ENCODE peak calls at places on chromosomes 13 and 19, in seven cellular contexts. K is Peyer's patch, X is IMR-90, H is lower lobe of right lung, E is OCI-LY7, L is heart right ventricle, Q is cardiac muscle cell. F is an unnamed sample.

GRCh38 chr13:24540236-24541126 is 27.9 kb upstream of the PARP4 start:
- DNase-seq in K (no peak), X (no peak), H (peak), E (no peak), L (no peak), Q (peak), F (no peak)

GRCh38 chr13:113742000-113742441 is 17.0 kb upstream of the TMEM255B start:
- DNase-seq in K (peak), X (peak), H (peak), E (no peak), L (no peak), Q (peak), F (no peak)

GRCh38 chr13:79492313-79492798 is 11.4 kb downstream of the NDFIP2 start:
- DNase-seq in K (no peak), X (peak), H (no peak), E (no peak), L (no peak), Q (no peak), F (no peak)

GRCh38 chr19:39401549-39402416 is 4.9 kb upstream of the ZFP36 start:
- DNase-seq in K (peak), X (peak), H (peak), E (peak), L (peak), Q (no peak), F (peak)

GRCh38 chr13:100128838-100129237 is 39.9 kb downstream of the PCCA start:
- DNase-seq in K (no peak), X (no peak), H (no peak), E (no peak), L (no peak), Q (no peak), F (no peak)

GRCh38 chr13:36438594-36439483 is 6.5 kb downstream of the CCNA1 start:
- DNase-seq in K (no peak), X (no peak), H (no peak), E (peak), L (no peak), Q (no peak), F (no peak)

GRCh38 chr13:25686831-25687495 is 315.2 kb downstream of the ATP8A2 start:
- DNase-seq in K (no peak), X (no peak), H (no peak), E (no peak), L (no peak), Q (no peak), F (no peak)

GRCh38 chr13:109376936-109377335 is 409.4 kb downstream of the IRS2 start:
- DNase-seq in K (no peak), X (no peak), H (no peak), E (no peak), L (no peak), Q (no peak), F (no peak)

GRCh38 chr13:106752584-106753202 is 184.8 kb upstream of the ARGLU1 start:
- DNase-seq in K (no peak), X (no peak), H (no peak), E (no peak), L (no peak), Q (peak), F (no peak)

GRCh38 chr19:7004313-7004931 is 16.8 kb downstream of the MBD3L2B start:
- DNase-seq in K (no peak), X (peak), H (no peak), E (no peak), L (no peak), Q (peak), F (no peak)

GRCh38 chr13:102847272-102848234 is 1.7 kb downstream of the ERCC5 start:
- DNase-seq in K (no peak), X (peak), H (no peak), E (peak), L (no peak), Q (peak), F (peak)

GRCh38 chr19:55197531-55197930 is 11.8 kb downstream of the PTPRH start:
- DNase-seq in K (no peak), X (no peak), H (no peak), E (peak), L (no peak), Q (no peak), F (no peak)

GRCh38 chr13:111656439-111656838 is 336.0 kb downstream of the TEX29 start:
- DNase-seq in K (no peak), X (no peak), H (no peak), E (no peak), L (no peak), Q (no peak), F (no peak)

GRCh38 chr19:34499155-34499834 is 17.7 kb downstream of the WTIP start:
- DNase-seq in K (no peak), X (no peak), H (no peak), E (no peak), L (no peak), Q (no peak), F (no peak)

GRCh38 chr13:29583073-29583785 is 12.3 kb downstream of the SLC7A1 start:
- DNase-seq in K (no peak), X (peak), H (no peak), E (no peak), L (no peak), Q (no peak), F (no peak)

GRCh38 chr13:57969961-57970360 is 338.4 kb downstream of the PCDH17 start:
- DNase-seq in K (no peak), X (no peak), H (no peak), E (no peak), L (no peak), Q (no peak), F (no peak)

GRCh38 chr19:7917292-7918061 is 2.7 kb upstream of the SNAPC2 start:
- DNase-seq in K (peak), X (peak), H (peak), E (peak), L (peak), Q (peak), F (peak)

GRCh38 chr19:53696951-53697350 is 65.2 kb downstream of the DPRX start:
- DNase-seq in K (no peak), X (no peak), H (no peak), E (no peak), L (no peak), Q (no peak), F (no peak)

GRCh38 chr19:46875657-46876056 is 14.9 kb downstream of the ARHGAP35 start:
- DNase-seq in K (no peak), X (no peak), H (no peak), E (no peak), L (no peak), Q (no peak), F (no peak)

GRCh38 chr13:33445476-33445875 is 159.9 kb upstream of the STARD13 start:
- DNase-seq in K (no peak), X (no peak), H (no peak), E (no peak), L (no peak), Q (no peak), F (no peak)

GRCh38 chr13:34308725-34309124 is 490.8 kb downstream of the RFC3 start:
- DNase-seq in K (no peak), X (no peak), H (no peak), E (no peak), L (no peak), Q (no peak), F (no peak)

GRCh38 chr13:64924401-64924800 is 2305.7 kb downstream of the PCDH9 start:
- DNase-seq in K (no peak), X (no peak), H (no peak), E (no peak), L (no peak), Q (no peak), F (no peak)

GRCh38 chr13:114043421-114044053 is 69.7 kb upstream of the C13orf46 start:
- DNase-seq in K (no peak), X (peak), H (peak), E (peak), L (no peak), Q (no peak), F (no peak)

GRCh38 chr19:45767881-45768643 is 990 bp downstream of the SIX5 start:
- DNase-seq in K (peak), X (peak), H (peak), E (peak), L (peak), Q (peak), F (no peak)

DNA sequence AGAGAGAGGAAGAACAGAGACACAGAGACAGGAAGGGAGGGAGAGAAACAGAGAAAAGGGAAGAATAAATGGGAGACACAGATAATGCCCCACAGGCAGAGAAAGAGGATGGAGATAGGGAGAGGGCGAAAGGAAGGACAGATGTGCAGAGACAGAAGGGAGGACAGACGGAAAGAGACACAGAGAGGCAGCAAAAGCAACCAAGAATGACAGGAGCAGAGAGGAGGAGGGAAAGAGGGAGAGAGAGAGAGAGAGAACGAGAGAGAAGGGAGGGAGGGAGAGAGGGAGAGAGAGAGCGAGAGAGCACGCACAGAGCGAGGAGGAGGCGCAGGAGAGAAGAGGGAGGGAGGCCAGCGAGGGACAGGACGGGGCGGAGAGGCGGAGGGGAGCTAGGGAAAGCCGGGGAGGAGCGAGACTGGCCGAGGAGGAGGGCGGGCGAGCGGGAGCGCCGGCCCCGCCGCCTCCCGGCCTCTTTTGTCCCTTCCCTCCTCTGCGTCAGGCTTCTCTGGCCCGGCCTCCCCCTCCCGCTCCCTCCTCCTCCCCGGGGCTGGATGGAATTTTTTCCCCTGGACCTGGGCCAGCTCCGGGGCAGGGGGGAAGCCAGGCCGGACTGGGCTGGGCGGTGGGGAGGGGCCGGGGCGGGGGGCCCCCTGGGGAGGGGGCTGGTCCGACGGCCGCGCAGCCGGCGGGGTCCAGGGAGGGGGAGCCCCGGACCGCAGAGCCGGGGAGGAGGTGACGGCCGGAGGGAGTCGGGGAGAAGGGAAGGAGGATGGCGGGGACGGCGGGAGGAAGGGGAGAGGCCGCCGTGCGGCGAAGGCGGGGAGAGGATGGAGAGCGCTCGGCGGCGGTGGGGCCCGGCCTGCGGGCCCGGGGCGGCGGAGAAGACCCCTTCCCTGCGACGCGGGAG is 4.2 kb upstream of the SPACA6 start:
- DNase-seq in K (peak), X (peak), H (peak), E (no peak), L (peak), Q (peak), F (no peak)
- H3K4me3 ChIP-seq in K (peak), X (peak), H (peak), E (no peak), L (peak), Q (peak), F (no peak)

DNA sequence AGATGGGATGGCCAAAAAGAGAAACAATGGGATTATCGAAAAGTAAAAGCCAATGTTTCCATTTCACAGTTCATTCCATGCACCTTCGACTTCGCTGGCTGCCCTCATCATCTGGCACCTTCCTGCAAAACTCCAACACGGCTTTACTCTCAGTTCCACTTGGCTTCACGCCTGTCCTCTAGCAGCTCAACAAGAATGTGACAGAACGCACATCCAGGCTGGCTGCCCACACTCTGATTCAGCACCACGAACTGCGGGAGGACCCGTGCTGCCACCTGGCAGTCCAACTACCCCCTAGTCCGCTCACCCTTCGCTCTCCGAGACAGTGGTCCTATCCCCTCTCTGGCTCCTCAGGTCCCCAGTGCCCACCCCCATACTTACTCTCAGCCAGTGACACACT is 11.7 kb downstream of the ATP7B start:
- DNase-seq in K (no peak), X (peak), H (peak), E (no peak), L (peak), Q (no peak), F (no peak)
- H3K4me3 ChIP-seq in K (no peak), X (no peak), H (no peak), E (no peak), L (no peak), Q (no peak), F (no peak)

GRCh38 chr19:4454952-4455738 is 2.4 kb downstream of the UBXN6 start:
- DNase-seq in K (no peak), X (peak), H (no peak), E (no peak), L (no peak), Q (no peak), F (no peak)
- H3K4me3 ChIP-seq in K (no peak), X (no peak), H (peak), E (no peak), L (peak), Q (no peak), F (no peak)

GRCh38 chr19:48558018-48558684 is 6.2 kb downstream of the SULT2B1 start:
- DNase-seq in K (peak), X (peak), H (peak), E (no peak), L (peak), Q (no peak), F (no peak)
- H3K4me3 ChIP-seq in K (no peak), X (no peak), H (no peak), E (no peak), L (no peak), Q (no peak), F (no peak)

DNA sequence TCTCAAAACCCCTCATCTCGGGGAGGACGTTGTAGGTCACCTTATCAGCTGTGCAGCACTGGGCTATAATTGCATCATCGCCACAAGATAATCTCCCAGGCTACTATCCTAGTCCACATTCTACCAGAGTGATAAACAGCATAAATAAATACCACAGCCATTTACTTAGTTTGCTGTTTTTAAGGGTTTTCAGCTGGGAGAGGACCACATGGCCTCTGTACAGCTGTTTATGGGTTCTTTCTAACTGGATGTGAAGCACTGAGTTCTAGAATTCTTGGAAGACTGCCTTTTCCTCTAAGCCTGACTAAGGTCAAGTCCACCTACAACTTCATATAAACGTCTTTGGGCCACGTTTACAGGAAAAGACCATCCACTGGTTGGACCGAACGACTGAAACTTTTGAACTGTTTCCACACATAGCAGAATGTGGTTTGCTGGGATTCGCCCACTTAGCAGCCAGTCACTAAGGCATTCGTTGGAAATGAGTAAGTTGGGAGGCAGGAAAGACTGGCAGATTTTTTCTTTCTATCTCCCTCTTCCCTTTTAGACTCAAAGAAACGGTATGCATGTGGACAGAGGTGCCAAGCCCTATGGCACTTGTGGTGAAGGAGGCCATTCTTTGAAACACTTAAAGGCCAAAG is 752.5 kb upstream of the SGCG start:
- DNase-seq in K (no peak), X (no peak), H (no peak), E (no peak), L (no peak), Q (peak), F (no peak)
- H3K4me3 ChIP-seq in K (no peak), X (no peak), H (no peak), E (no peak), L (peak), Q (no peak), F (no peak)

GRCh38 chr13:97977376-97977705 is 23.9 kb downstream of the IPO5 start:
- DNase-seq in K (no peak), X (no peak), H (no peak), E (no peak), L (no peak), Q (peak), F (no peak)

GRCh38 chr13:97978661-97979450 is 25.4 kb downstream of the IPO5 start:
- DNase-seq in K (no peak), X (peak), H (no peak), E (no peak), L (no peak), Q (no peak), F (no peak)

GRCh38 chr13:97977982-97978381 is 24.5 kb downstream of the IPO5 start:
- DNase-seq in K (no peak), X (no peak), H (no peak), E (no peak), L (no peak), Q (no peak), F (no peak)

GRCh38 chr13:97982286-97982685 is 28.8 kb downstream of the IPO5 start:
- DNase-seq in K (no peak), X (peak), H (no peak), E (no peak), L (no peak), Q (no peak), F (no peak)

GRCh38 chr13:97979556-97979955 is 26.1 kb downstream of the IPO5 start:
- DNase-seq in K (no peak), X (no peak), H (no peak), E (no peak), L (no peak), Q (no peak), F (no peak)
- H3K4me3 ChIP-seq in K (no peak), X (no peak), H (no peak), E (no peak), L (no peak), Q (no peak), F (no peak)

GRCh38 chr19:18225355-18225701 is 910 bp downstream of the PDE4C start:
- DNase-seq in K (no peak), X (no peak), H (no peak), E (no peak), L (no peak), Q (no peak), F (no peak)
- H3K4me3 ChIP-seq in K (no peak), X (no peak), H (peak), E (no peak), L (peak), Q (no peak), F (no peak)

F was measured in CD4-positive, alpha-beta memory T cell.